ENCODE peak calls at places on chromosome 14, in eight cellular contexts. Z, P, H, K, U, S, N and X are unnamed samples.

GRCh38 chr14:91142214-91142668 is 28.4 kb downstream of the DGLUCY start:
- DNase-seq in Z (no peak), S (no peak), P (no peak), H (no peak), K (no peak), N (no peak), U (no peak), X (no peak)

GRCh38 chr14:35821546-35822411 is 4.4 kb upstream of the BRMS1L start:
- DNase-seq in U (no peak), H (no peak), K (no peak), N (no peak), S (no peak), P (peak; percentile 59), Z (no peak), X (peak; percentile 55)

GRCh38 chr14:63901434-63902085 is 48.8 kb downstream of the SYNE2 start:
- DNase-seq in S (no peak), P (peak; percentile 85), N (peak; percentile 74), H (no peak), Z (no peak), U (no peak), K (no peak), X (peak; percentile 86)

GRCh38 chr14:95623195-95623594 is 63.0 kb upstream of the TCL1B start:
- DNase-seq in K (no peak), S (no peak), P (peak; percentile 1), Z (peak; percentile 58), N (no peak), U (no peak), H (no peak), X (no peak)

GRCh38 chr14:101972126-101972785 is 7.9 kb downstream of the DYNC1H1 start:
- DNase-seq in S (peak; percentile 91), U (peak; percentile 84), Z (peak; percentile 59), N (peak; percentile 98), P (peak; percentile 100), H (peak; percentile 69), K (peak; percentile 79), X (peak; percentile 100)

GRCh38 chr14:101060171-101060601 is 156.7 kb upstream of the RTL1 start:
- DNase-seq in U (peak; percentile 61), K (no peak), N (no peak), S (no peak), H (no peak), P (no peak), Z (peak; percentile 29), X (no peak)

GRCh38 chr14:22427771-22428228 is 161.2 kb downstream of the DAD1 start:
- DNase-seq in N (peak; percentile 21), Z (no peak), U (no peak), H (no peak), P (peak; percentile 91), K (peak; percentile 54), S (peak; percentile 63), X (peak; percentile 75)

GRCh38 chr14:97458302-97459137 is 661.3 kb downstream of the VRK1 start:
- DNase-seq in N (no peak), Z (no peak), U (peak; percentile 79), K (peak; percentile 56), H (peak; percentile 54), S (peak; percentile 65), P (no peak), X (no peak)

GRCh38 chr14:102819176-102819628 is 42.0 kb downstream of the TRAF3 start:
- DNase-seq in U (no peak), S (no peak), P (no peak), H (peak; percentile 67), N (no peak), K (no peak), Z (no peak), X (no peak)

GRCh38 chr14:100147181-100147631 is 12.2 kb downstream of the DEGS2 start:
- DNase-seq in K (peak; percentile 70), Z (no peak), U (peak; percentile 83), P (no peak), S (no peak), N (no peak), H (peak; percentile 60), X (no peak)

GRCh38 chr14:89428556-89429196 is 11.6 kb upstream of the FOXN3 start:
- DNase-seq in K (no peak), Z (peak; percentile 58), H (no peak), N (no peak), U (no peak), P (peak; percentile 31), S (peak; percentile 71), X (no peak)

GRCh38 chr14:51014625-51015024 is 70.3 kb upstream of the PYGL start:
- DNase-seq in S (no peak), N (no peak), H (no peak), K (no peak), U (no peak), P (peak; percentile 20), Z (no peak), X (peak; percentile 48)

GRCh38 chr14:79332504-79333197 is 878.7 kb downstream of the DIO2 start:
- DNase-seq in H (no peak), P (no peak), K (no peak), Z (no peak), N (no peak), U (no peak), S (no peak), X (no peak)

GRCh38 chr14:71497645-71498086 is 434.6 kb upstream of the RGS6 start:
- DNase-seq in N (no peak), H (no peak), U (no peak), S (no peak), P (peak; percentile 88), K (no peak), Z (no peak), X (peak; percentile 74)

GRCh38 chr14:71499018-71499417 is 433.2 kb upstream of the RGS6 start:
- DNase-seq in K (no peak), P (no peak), S (no peak), U (no peak), H (no peak), N (no peak), Z (no peak), X (no peak)

GRCh38 chr14:71492346-71492745 is 439.9 kb upstream of the RGS6 start:
- DNase-seq in H (no peak), U (no peak), Z (no peak), S (no peak), K (no peak), P (no peak), N (no peak), X (no peak)

GRCh38 chr14:71498151-71498734 is 434.0 kb upstream of the RGS6 start:
- DNase-seq in H (no peak), Z (no peak), K (no peak), N (peak; percentile 47), U (no peak), S (no peak), P (peak; percentile 76), X (peak; percentile 40)
- H3K4me3 ChIP-seq in H (no peak overlapping the region), Z (no peak overlapping the region), K (no peak overlapping the region), N (no peak overlapping the region), U (no peak overlapping the region), S (no peak overlapping the region), P (no peak overlapping the region), X (no peak overlapping the region)

DNA sequence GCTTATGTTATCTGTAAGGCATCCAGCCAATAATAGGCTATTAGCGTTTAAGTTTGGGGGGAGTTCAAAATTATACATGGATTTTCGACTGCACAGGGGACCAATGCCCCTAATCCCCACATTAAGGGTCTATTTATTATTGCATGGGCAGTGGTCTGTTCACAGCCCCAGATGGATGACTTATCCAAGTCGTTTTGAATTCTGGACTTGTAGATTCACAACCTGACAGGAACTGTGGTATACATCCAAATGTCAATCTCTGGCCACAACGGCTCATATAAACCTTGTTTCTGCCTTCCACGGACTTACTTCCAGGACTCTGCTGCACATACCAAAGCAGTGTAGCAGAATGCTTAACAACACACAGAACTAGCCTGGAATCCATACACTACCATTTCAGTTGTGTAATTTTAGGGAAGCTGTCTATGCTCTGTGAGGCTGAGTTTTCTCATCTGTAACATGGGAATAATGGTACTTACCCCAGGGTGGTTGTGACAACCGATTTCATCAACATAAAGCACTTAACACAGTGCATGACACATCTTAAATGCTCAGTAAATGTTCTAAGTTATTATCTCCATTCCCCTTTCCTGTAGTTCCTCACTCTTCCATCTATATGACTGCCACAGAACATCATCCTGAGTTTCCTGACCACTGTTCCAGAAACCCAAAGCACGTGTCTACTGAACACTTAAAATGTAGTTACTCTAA is 3.7 kb downstream of the DDX24 start:
- DNase-seq in S (no peak), P (no peak), K (no peak), N (no peak), U (no peak), H (no peak), Z (no peak), X (no peak)
- H3K4me3 ChIP-seq in S (peak overlapping the region; percentile 48), P (peak overlapping the region; percentile 36), K (peak overlapping the region; percentile 85), N (no peak overlapping the region), U (peak overlapping the region; percentile 2), H (no peak overlapping the region), Z (peak overlapping the region; percentile 17), X (no peak overlapping the region)

DNA sequence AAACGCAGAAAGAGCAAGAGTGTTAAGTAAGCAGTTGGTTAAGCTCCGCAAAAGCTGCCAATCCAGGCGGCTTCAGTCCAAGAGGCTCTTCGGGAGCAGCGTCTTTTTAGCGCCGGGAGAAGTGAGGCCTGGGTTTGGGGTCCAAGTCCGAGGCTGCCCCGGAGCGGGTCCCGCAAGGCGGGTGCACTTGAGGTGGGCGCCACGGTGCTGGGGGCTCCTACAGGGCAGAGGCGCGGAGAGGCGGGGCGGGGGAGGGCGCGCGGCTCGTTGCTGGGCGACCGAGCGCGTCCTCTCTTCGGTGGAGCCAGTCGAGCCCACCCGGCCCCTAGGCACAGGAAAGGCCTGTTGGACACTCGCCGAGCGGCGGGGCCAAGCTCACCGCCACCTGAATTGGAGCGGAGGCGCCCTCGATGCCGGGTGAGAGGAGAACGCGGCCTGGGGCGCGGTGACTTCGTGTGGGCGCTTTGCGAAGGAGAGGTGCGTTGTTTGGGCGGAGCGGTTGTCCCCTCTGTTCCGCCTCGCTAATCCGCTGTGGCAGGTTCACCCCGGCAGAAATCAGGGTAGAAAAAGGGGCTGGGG is 15.6 kb downstream of the TTC6 start:
- DNase-seq in K (no peak), P (no peak), U (no peak), H (no peak), Z (no peak), S (no peak), N (no peak), X (no peak)
- H3K4me3 ChIP-seq in K (no peak overlapping the region), P (no peak overlapping the region), U (peak overlapping the region; percentile 1), H (no peak overlapping the region), Z (no peak overlapping the region), S (no peak overlapping the region), N (no peak overlapping the region), X (no peak overlapping the region)

GRCh38 chr14:54676822-54677708 is 110.1 kb downstream of the SAMD4A start:
- DNase-seq in H (no peak), N (peak; percentile 90), U (no peak), S (peak; percentile 60), K (no peak), P (peak; percentile 97), Z (no peak), X (peak; percentile 97)
- H3K4me3 ChIP-seq in H (no peak overlapping the region), N (no peak overlapping the region), U (no peak overlapping the region), S (no peak overlapping the region), K (no peak overlapping the region), P (peak overlapping the region; percentile 29), Z (no peak overlapping the region), X (peak overlapping the region; percentile 20)